ENCODE peak calls at places on chromosomes 1 and 21, in four cellular contexts. F is retinal pigment epithelial cell, O is ascending aorta, U is esophagus squamous epithelium. S is an unnamed sample.
A peak's percentile ranks its signal among the peaks of the same experiment; 100 is the strongest.

GRCh38 chr1:154727409-154727808 is 119.4 kb upstream of the ADAR start:
- DNase-seq in F (no peak), O (no peak), U (no peak), S (no peak)

GRCh38 chr1:168301664-168302320 is 21.1 kb downstream of the TBX19 start:
- DNase-seq in F (peak; percentile 28), O (no peak), U (no peak), S (no peak)

GRCh38 chr1:160375788-160376524 is 9.1 kb downstream of the NHLH1 start:
- DNase-seq in F (no peak), O (peak; percentile 31), U (no peak), S (no peak)

GRCh38 chr1:245485996-245486395 is 331.2 kb downstream of the KIF26B start:
- DNase-seq in F (no peak), O (no peak), U (no peak), S (no peak)

GRCh38 chr1:65882091-65882490 is 89.4 kb downstream of the PDE4B start:
- DNase-seq in F (no peak), O (no peak), U (no peak), S (no peak)

GRCh38 chr1:88935522-88936222 is 44.3 kb upstream of the GTF2B start:
- DNase-seq in F (no peak), O (no peak), U (no peak), S (peak; percentile 43)

GRCh38 chr1:163820748-163821147 is 499.0 kb downstream of the NUF2 start:
- DNase-seq in F (no peak), O (no peak), U (no peak), S (no peak)

GRCh38 chr1:167676916-167677848 is 44.6 kb upstream of the MPZL1 start:
- DNase-seq in F (no peak), O (no peak), U (no peak), S (no peak)

GRCh38 chr1:19694298-19694697 is 29.6 kb downstream of the HTR6 start:
- DNase-seq in F (no peak), O (no peak), U (no peak), S (no peak)

GRCh38 chr1:22317231-22317919 is 134.3 kb upstream of the ZBTB40 start:
- DNase-seq in F (no peak), O (no peak), U (no peak), S (no peak)

GRCh38 chr1:228371741-228372182 is 34.9 kb downstream of the TRIM11 start:
- DNase-seq in F (no peak), O (no peak), U (no peak), S (no peak)

GRCh38 chr1:1069061-1069710 is 4.9 kb downstream of the RNF223 start:
- DNase-seq in F (no peak), O (no peak), U (no peak), S (peak; percentile 39)

GRCh38 chr1:97827887-97828286 is 92.9 kb downstream of the DPYD start:
- DNase-seq in F (no peak), O (no peak), U (no peak), S (no peak)

GRCh38 chr1:232164078-232164963 is 465.6 kb downstream of the SIPA1L2 start:
- DNase-seq in F (no peak), O (no peak), U (no peak), S (no peak)

GRCh38 chr1:21904725-21905520 is 32.2 kb downstream of the HSPG2 start:
- DNase-seq in F (peak; percentile 92), O (peak; percentile 94), U (peak; percentile 27), S (no peak)

GRCh38 chr1:223012176-223012788 is 130.8 kb downstream of the TLR5 start:
- DNase-seq in F (no peak), O (no peak), U (no peak), S (no peak)

GRCh38 chr1:161840363-161840762 is 74.2 kb downstream of the ATF6 start:
- DNase-seq in F (no peak), O (no peak), U (no peak), S (no peak)

GRCh38 chr1:151841141-151841540 is 1.5 kb upstream of the C2CD4D start:
- DNase-seq in F (peak; percentile 95), O (no peak), U (no peak), S (no peak)

GRCh38 chr1:200641175-200641489 is 20.6 kb upstream of the KIF14 start:
- DNase-seq in F (no peak), O (no peak), U (no peak), S (no peak)

GRCh38 chr1:180571832-180572636 is 13.3 kb downstream of the OVAAL start:
- DNase-seq in F (no peak), O (no peak), U (no peak), S (no peak)

GRCh38 chr1:117366281-117366981 is 818 bp upstream of the MAN1A2 start:
- DNase-seq in F (no peak), O (peak; percentile 90), U (peak; percentile 34), S (no peak)

GRCh38 chr1:185398022-185398421 is 81.0 kb upstream of the IVNS1ABP start:
- DNase-seq in F (no peak), O (no peak), U (no peak), S (no peak)

GRCh38 chr1:29640428-29640785 is 404.1 kb downstream of the PTPRU start:
- DNase-seq in F (no peak), O (peak; percentile 28), U (no peak), S (no peak)

GRCh38 chr1:60622486-60622885 is 459.9 kb upstream of the NFIA start:
- DNase-seq in F (no peak), O (no peak), U (no peak), S (no peak)

GRCh38 chr21:36478207-36478701 is 1.7 kb downstream of the CLDN14 start:
- DNase-seq in F (peak; percentile 52), O (no peak), U (no peak), S (no peak)

GRCh38 chr1:116119876-116120275 is 8.7 kb downstream of the MAB21L3 start:
- DNase-seq in F (no peak), O (no peak), U (no peak), S (no peak)

GRCh38 chr21:43884012-43884860 is 19.2 kb downstream of the AGPAT3 start:
- DNase-seq in F (no peak), O (no peak), U (no peak), S (no peak)

GRCh38 chr21:42654179-42654912 is 925 bp downstream of the PDE9A start:
- DNase-seq in F (no peak), O (no peak), U (no peak), S (peak; percentile 29)

S was measured in SW 1271.